ENCODE peak calls at places on chromosomes 13 and 19, in nine cellular contexts. T is NCI-H1048; D is nephron progenitor cell; G is CMK; E is SHP77; Y is neural progenitor cell; A is GM04503; O is CD4-positive, alpha-beta T cell; R is NCI-H2171. B is an unnamed sample.

GRCh38 chr19:36151144-36152051 is 849 bp downstream of the COX7A1 start:
- DNase-seq in O (no peak), A (no peak), E (no peak), G (no peak), T (no peak), Y (no peak), D (no peak), R (no peak), B (no peak)

GRCh38 chr19:3275583-3276340 is 51.3 kb downstream of the CELF5 start:
- DNase-seq in G (peak), O (peak), A (no peak), T (peak), E (peak), Y (peak), R (peak), D (peak), B (peak)

GRCh38 chr19:2062770-2063169 is 11.7 kb upstream of the MKNK2 start:
- DNase-seq in T (no peak), E (no peak), G (no peak), Y (no peak), A (no peak), D (no peak), R (no peak), O (no peak), B (no peak)

GRCh38 chr13:113393572-113394503 is 29.9 kb upstream of the GRTP1 start:
- DNase-seq in D (peak), Y (peak), A (no peak), E (peak), T (peak), R (peak), O (peak), G (peak), B (peak)

GRCh38 chr13:62294210-62294609 is 878.6 kb upstream of the PCDH20 start:
- DNase-seq in R (no peak), D (no peak), A (no peak), Y (no peak), G (no peak), E (no peak), O (no peak), T (no peak), B (no peak)

GRCh38 chr19:41193420-41194156 is 569 bp downstream of the CYP2S1 start:
- DNase-seq in O (no peak), A (no peak), Y (peak), E (no peak), R (no peak), D (no peak), G (no peak), T (no peak), B (no peak)

GRCh38 chr19:10406191-10406590 is 2.8 kb upstream of the CDC37 start:
- DNase-seq in O (no peak), T (no peak), D (no peak), G (no peak), A (no peak), R (no peak), Y (no peak), E (no peak), B (no peak)

GRCh38 chr13:109744512-109745051 is 41.8 kb downstream of the IRS2 start:
- DNase-seq in E (peak), T (no peak), D (no peak), O (no peak), A (no peak), R (peak), G (no peak), Y (no peak), B (no peak)

GRCh38 chr19:4467835-4468234 is 4.3 kb upstream of the HDGFL2 start:
- DNase-seq in D (no peak), Y (no peak), R (no peak), G (no peak), T (no peak), E (no peak), A (no peak), O (no peak), B (no peak)

GRCh38 chr13:29844441-29844840 is 6.0 kb downstream of the UBL3 start:
- DNase-seq in D (no peak), T (no peak), Y (no peak), R (no peak), E (no peak), O (no peak), A (no peak), G (no peak), B (peak)

GRCh38 chr13:93226623-93227279 is at the start of gene GPC6:
- DNase-seq in A (peak), T (peak), G (no peak), D (peak), E (peak), Y (peak), O (no peak), R (peak), B (peak)

GRCh38 chr13:39016789-39017188 is 21.1 kb downstream of the PROSER1 start:
- DNase-seq in T (no peak), G (peak), R (no peak), O (no peak), Y (peak), A (no peak), E (peak), D (peak), B (peak)

GRCh38 chr13:51324714-51325440 is 14.6 kb upstream of the SERPINE3 start:
- DNase-seq in R (no peak), D (no peak), Y (peak), T (peak), A (no peak), O (no peak), E (no peak), G (no peak), B (no peak)

GRCh38 chr13:31951215-31951678 is 80.3 kb upstream of the FRY start:
- DNase-seq in Y (no peak), O (no peak), E (no peak), T (no peak), D (no peak), A (no peak), R (no peak), G (no peak), B (peak)

GRCh38 chr13:49997935-49998334 is 1.1 kb downstream of the TRIM13 start:
- DNase-seq in O (no peak), R (no peak), D (no peak), Y (no peak), A (no peak), G (no peak), E (no peak), T (no peak), B (peak)

GRCh38 chr19:39498262-39499081 is at the start of gene DLL3:
- DNase-seq in E (peak), O (no peak), D (peak), Y (peak), R (peak), A (no peak), T (no peak), G (no peak), B (no peak)

GRCh38 chr19:54574527-54575056 is 1.0 kb downstream of the LILRA2 start:
- DNase-seq in R (no peak), D (no peak), A (no peak), Y (no peak), G (no peak), T (no peak), O (no peak), E (no peak), B (no peak)

GRCh38 chr19:11570039-11570462 is 7.4 kb downstream of the ACP5 start:
- DNase-seq in E (no peak), A (no peak), T (no peak), D (no peak), Y (peak), R (peak), O (no peak), G (no peak), B (no peak)

GRCh38 chr19:13441810-13442512 is 64.3 kb downstream of the CACNA1A start:
- DNase-seq in T (no peak), A (no peak), G (no peak), D (peak), O (peak), E (no peak), R (no peak), Y (peak), B (peak)